ENCODE peak calls at places on chromosomes 4 and X, in four cellular contexts. One of them, this sample, is unnamed.

GRCh38 chr4:95506264-95506663 is 42.5 kb downstream of the UNC5C start:
- DNase-seq in A549: no peak
- DNase-seq in suprapubic skin: no peak
- DNase-seq in GM12878: no peak
- DNase-seq in this sample: no peak

GRCh38 chrX:87525771-87526229 is 8.2 kb downstream of the KLHL4 start:
- DNase-seq in A549: peak
- DNase-seq in suprapubic skin: no peak
- DNase-seq in GM12878: no peak
- DNase-seq in this sample: no peak

GRCh38 chr4:15778742-15779231 is 659 bp downstream of the CD38 start:
- DNase-seq in A549: peak
- DNase-seq in suprapubic skin: no peak
- DNase-seq in GM12878: no peak
- DNase-seq in this sample: no peak

GRCh38 chr4:174437324-174437723 is 85.0 kb downstream of the HPGD start:
- DNase-seq in A549: peak
- DNase-seq in suprapubic skin: no peak
- DNase-seq in GM12878: no peak
- DNase-seq in this sample: no peak

GRCh38 chrX:35122756-35123155 is 180.2 kb downstream of the FAM47B start:
- DNase-seq in A549: no peak
- DNase-seq in suprapubic skin: no peak
- DNase-seq in GM12878: no peak
- DNase-seq in this sample: no peak

GRCh38 chr4:112296949-112297483 is at the start of gene ALPK1:
- DNase-seq in A549: peak
- DNase-seq in suprapubic skin: no peak
- DNase-seq in GM12878: no peak
- DNase-seq in this sample: no peak

GRCh38 chrX:41352329-41352801 is 18.4 kb downstream of the DDX3X start:
- DNase-seq in A549: no peak
- DNase-seq in suprapubic skin: no peak
- DNase-seq in GM12878: no peak
- DNase-seq in this sample: no peak

GRCh38 chr4:73872331-73873108 is 3.3 kb downstream of the CXCL1 start:
- DNase-seq in A549: no peak
- DNase-seq in suprapubic skin: no peak
- DNase-seq in GM12878: no peak
- DNase-seq in this sample: no peak

GRCh38 chrX:134146493-134146892 is 90.5 kb upstream of the CCDC160 start:
- DNase-seq in A549: no peak
- DNase-seq in suprapubic skin: no peak
- DNase-seq in GM12878: no peak
- DNase-seq in this sample: no peak

GRCh38 chr4:64584981-64585557 is 175.8 kb upstream of the TECRL start:
- DNase-seq in A549: peak
- DNase-seq in suprapubic skin: no peak
- DNase-seq in GM12878: no peak
- DNase-seq in this sample: no peak

GRCh38 chr4:76581276-76581675 is 146.2 kb downstream of the SHROOM3 start:
- DNase-seq in A549: no peak
- DNase-seq in suprapubic skin: no peak
- DNase-seq in GM12878: no peak
- DNase-seq in this sample: no peak
- TF ChIP-seq EP300 in A549: no peak
- TF ChIP-seq EP300 in suprapubic skin: no peak
- TF ChIP-seq EP300 in GM12878: no peak
- TF ChIP-seq EP300 in this sample: no peak

DNA sequence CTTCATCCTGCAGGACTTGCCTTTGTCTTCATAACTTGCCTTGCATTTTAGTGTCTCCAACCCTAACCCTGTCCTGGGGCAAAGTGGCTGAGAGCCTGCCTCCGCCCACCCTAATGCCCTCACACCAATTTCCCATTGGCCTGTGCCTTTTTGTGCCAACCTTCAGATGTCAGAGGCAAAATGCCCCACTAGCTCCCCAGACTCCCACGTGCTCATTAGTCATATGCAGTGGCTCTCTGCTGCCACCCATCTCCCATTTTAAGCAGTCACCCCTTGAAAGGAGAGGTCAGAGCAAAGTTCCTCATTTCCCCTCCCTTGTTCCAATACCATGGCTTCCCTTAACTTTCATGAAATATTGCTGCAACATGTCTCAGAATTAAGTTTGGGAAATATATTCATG is 74.8 kb upstream of the PASD1 start:
- DNase-seq in A549: peak
- DNase-seq in suprapubic skin: no peak
- DNase-seq in GM12878: no peak
- DNase-seq in this sample: no peak
- TF ChIP-seq CTCF in A549: no peak
- TF ChIP-seq CTCF in suprapubic skin: no peak
- TF ChIP-seq CTCF in GM12878: peak
- TF ChIP-seq CTCF in this sample: no peak

DNA sequence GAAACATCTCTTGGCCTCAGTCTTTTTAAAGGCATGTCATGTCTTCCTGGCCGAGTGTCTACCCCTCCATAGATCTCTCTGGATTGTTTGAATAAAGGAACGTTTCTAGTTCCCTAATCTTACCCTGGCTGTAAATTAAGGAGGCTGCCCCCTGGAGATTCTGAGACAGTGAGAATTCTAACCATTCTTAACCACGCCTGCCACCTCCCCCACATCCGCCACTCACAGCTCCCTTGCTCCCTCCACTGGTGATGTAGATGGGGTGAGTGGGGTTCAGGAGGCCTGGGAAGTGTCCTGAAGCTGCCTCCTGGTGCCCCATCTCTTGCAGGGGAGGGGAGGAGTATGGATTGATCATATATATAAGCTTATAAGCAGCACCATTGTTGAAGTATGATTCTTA is 48.0 kb upstream of the TRIM2 start:
- DNase-seq in A549: no peak
- DNase-seq in suprapubic skin: no peak
- DNase-seq in GM12878: no peak
- DNase-seq in this sample: no peak
- TF ChIP-seq EP300 in A549: no peak
- TF ChIP-seq EP300 in suprapubic skin: no peak
- TF ChIP-seq EP300 in GM12878: no peak
- TF ChIP-seq EP300 in this sample: no peak

GRCh38 chrX:45320191-45320590 is 119.5 kb upstream of the DIPK2B start:
- DNase-seq in A549: no peak
- DNase-seq in suprapubic skin: no peak
- DNase-seq in GM12878: no peak
- DNase-seq in this sample: no peak

GRCh38 chrX:45324941-45325340 is 124.3 kb upstream of the DIPK2B start:
- DNase-seq in A549: no peak
- DNase-seq in suprapubic skin: no peak
- DNase-seq in GM12878: no peak
- DNase-seq in this sample: no peak

GRCh38 chrX:45322820-45323219 is 122.1 kb upstream of the DIPK2B start:
- DNase-seq in A549: peak
- DNase-seq in suprapubic skin: no peak
- DNase-seq in GM12878: no peak
- DNase-seq in this sample: no peak

GRCh38 chrX:45323387-45323786 is 122.7 kb upstream of the DIPK2B start:
- DNase-seq in A549: no peak
- DNase-seq in suprapubic skin: no peak
- DNase-seq in GM12878: no peak
- DNase-seq in this sample: no peak

DNA sequence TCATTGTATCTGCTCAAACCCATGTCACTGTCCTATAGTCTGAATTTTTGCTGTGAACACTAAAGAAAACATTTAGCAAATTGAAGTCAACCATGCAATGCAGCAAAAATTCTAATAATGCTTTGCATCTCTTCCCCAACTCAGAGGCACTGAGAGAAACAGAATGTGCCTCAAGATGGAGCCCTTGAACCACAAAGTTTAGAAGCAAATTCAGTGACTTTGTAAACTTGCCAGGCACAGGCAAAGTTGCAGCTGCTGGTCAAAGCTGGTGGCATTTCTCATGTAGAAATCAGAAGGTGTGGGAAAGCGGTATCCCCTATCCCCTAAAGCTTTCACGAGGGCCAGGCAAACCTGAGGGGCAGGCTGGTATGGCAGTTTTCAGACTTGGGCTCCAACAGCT is 121.7 kb upstream of the DIPK2B start:
- DNase-seq in A549: peak
- DNase-seq in suprapubic skin: no peak
- DNase-seq in GM12878: no peak
- DNase-seq in this sample: no peak
- TF ChIP-seq CTCF in A549: peak
- TF ChIP-seq CTCF in suprapubic skin: no peak
- TF ChIP-seq CTCF in GM12878: no peak
- TF ChIP-seq CTCF in this sample: peak

This sample was measured in esophagus muscularis mucosa.